ENCODE peak calls at places on chromosomes 4 and X, in five cellular contexts. F is CD4-positive, CD25-positive, alpha-beta regulatory T cell; B is brain microvascular endothelial cell; Y is stomach; J is K562. N is an unnamed sample. For H3K36me3, the result is how much of the 10 kb centered on the place peaks cover.

GRCh38 chrX:118614150-118614549 is 113.3 kb upstream of the IL13RA1 start:
- DNase-seq in F (no peak), B (no peak), Y (no peak), J (no peak), N (no peak)

GRCh38 chr4:120853101-120853940 is 69.2 kb downstream of the PRDM5 start:
- DNase-seq in F (no peak), B (no peak), Y (no peak), J (no peak), N (no peak)

GRCh38 chrX:139058831-139059495 is 347.4 kb upstream of the FGF13 start:
- DNase-seq in F (no peak), B (no peak), Y (no peak), J (no peak), N (no peak)

GRCh38 chr4:3340703-3341088 is 47.9 kb downstream of the RGS12 start:
- DNase-seq in F (no peak), B (no peak), Y (peak), J (no peak), N (no peak)

GRCh38 chr4:144645102-144645469 is 870 bp upstream of the HHIP start:
- DNase-seq in F (no peak), B (no peak), Y (no peak), J (no peak), N (no peak)

GRCh38 chrX:20968996-20969395 is 405.2 kb upstream of the CNKSR2 start:
- DNase-seq in F (no peak), B (no peak), Y (no peak), J (no peak), N (no peak)

GRCh38 chrX:72018277-72019112 is 107.8 kb downstream of the NHSL2 start:
- DNase-seq in F (peak), B (peak), Y (peak), J (peak), N (no peak)

GRCh38 chrX:70755850-70756249 is 152.7 kb downstream of the TEX11 start:
- DNase-seq in F (peak), B (no peak), Y (no peak), J (peak), N (peak)

GRCh38 chrX:30821116-30821515 is 67.9 kb downstream of the TAB3 start:
- DNase-seq in F (no peak), B (no peak), Y (no peak), J (no peak), N (no peak)

DNA sequence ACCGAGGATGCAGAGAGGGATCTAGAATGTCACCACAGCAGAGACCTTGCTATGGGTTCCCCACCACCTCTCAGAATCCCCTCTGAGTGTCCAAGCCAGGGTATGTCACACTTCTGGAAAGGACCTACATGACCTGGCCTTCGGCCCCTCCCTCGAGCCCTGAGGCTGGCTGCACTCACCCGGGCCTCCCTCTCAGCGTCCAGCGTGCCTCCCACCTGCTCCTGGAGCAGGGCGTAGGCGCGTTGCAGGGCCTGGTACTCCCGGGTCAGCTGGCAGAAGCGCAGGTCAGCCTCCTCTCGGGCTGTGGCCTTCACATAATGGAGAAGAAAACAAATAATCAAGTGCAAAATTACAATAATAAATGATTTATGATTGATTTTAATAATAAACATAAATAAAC is 43.9 kb upstream of the C4orf50 start:
- DNase-seq in F (no peak), B (no peak), Y (no peak), J (no peak), N (no peak)
- H3K36me3 ChIP-seq in F (half or more), B (under half), Y (under half), J (under half), N (under half)

GRCh38 chrX:134423606-134424005 is 36.4 kb upstream of the HPRT1 start:
- DNase-seq in F (no peak), B (no peak), Y (no peak), J (peak), N (no peak)

GRCh38 chrX:134419784-134420183 is 40.2 kb upstream of the HPRT1 start:
- DNase-seq in F (no peak), B (no peak), Y (no peak), J (no peak), N (no peak)

GRCh38 chrX:134416106-134416505 is 43.9 kb upstream of the HPRT1 start:
- DNase-seq in F (no peak), B (no peak), Y (no peak), J (no peak), N (no peak)

GRCh38 chrX:134418317-134419113 is 41.5 kb upstream of the HPRT1 start:
- DNase-seq in F (no peak), B (no peak), Y (no peak), J (no peak), N (no peak)
- H3K36me3 ChIP-seq in F (under half), B (under half), Y (under half), J (half or more), N (under half)

GRCh38 chrX:47184486-47184885 is 9.1 kb upstream of the UBA1 start:
- DNase-seq in F (no peak), B (no peak), Y (no peak), J (no peak), N (no peak)
- H3K36me3 ChIP-seq in F (under half), B (under half), Y (half or more), J (half or more), N (under half)

GRCh38 chr4:110164856-110165255 is 33.6 kb downstream of the ELOVL6 start:
- DNase-seq in F (no peak), B (no peak), Y (no peak), J (no peak), N (no peak)
- H3K36me3 ChIP-seq in F (under half), B (under half), Y (under half), J (half or more), N (under half)

DNA sequence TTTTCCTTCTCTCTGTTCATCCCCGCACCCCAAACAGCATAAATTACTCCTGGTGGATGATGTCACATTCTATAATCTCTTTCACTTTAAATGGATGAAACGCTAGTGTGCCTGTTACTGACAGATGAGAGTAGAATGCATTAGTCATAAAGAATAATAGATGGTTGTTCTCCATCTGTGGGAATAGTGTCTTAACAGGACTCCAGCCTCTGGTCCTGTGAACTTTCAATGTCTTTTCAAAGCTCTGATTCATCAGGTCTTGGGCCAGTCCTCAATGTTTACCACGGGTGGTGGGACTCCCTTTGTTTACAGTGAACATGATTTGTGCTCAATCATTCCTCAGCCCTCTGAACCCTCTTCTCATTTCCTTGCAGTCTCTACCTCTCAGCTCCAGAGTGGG is 182.6 kb downstream of the GABRB1 start:
- DNase-seq in F (no peak), B (peak), Y (no peak), J (no peak), N (no peak)
- H3K36me3 ChIP-seq in F (under half), B (under half), Y (under half), J (under half), N (under half)

GRCh38 chr4:39205476-39205875 is 23.1 kb downstream of the WDR19 start:
- DNase-seq in F (no peak), B (no peak), Y (no peak), J (no peak), N (no peak)

GRCh38 chr4:39204543-39204942 is 22.2 kb downstream of the WDR19 start:
- DNase-seq in F (no peak), B (no peak), Y (no peak), J (no peak), N (no peak)

GRCh38 chr4:39201963-39202362 is 19.6 kb downstream of the WDR19 start:
- DNase-seq in F (no peak), B (no peak), Y (no peak), J (no peak), N (no peak)

DNA sequence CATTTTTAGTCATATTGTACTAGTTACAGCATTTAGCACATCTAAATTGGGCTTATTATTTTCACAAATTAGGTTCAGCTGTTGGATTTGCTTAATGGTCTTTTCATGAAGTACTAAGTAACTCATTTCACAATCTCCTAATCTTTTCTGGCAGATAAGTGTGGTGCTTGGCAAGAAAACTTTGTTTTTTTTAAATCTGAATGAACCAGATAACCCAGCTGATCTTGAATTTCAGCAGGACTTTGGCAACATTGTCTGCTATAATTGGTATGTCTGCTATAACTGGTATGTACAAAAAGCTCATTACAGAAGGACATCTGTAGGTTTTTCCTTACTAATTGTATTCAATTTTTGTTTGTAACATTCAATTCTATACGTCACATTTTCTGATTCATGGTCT is 22.7 kb downstream of the WDR19 start:
- DNase-seq in F (no peak), B (no peak), Y (no peak), J (no peak), N (no peak)
- H3K36me3 ChIP-seq in F (under half), B (under half), Y (half or more), J (under half), N (under half)

GRCh38 chr4:66613591-66613990 is 931.7 kb downstream of the CENPC start:
- DNase-seq in F (no peak), B (no peak), Y (no peak), J (no peak), N (no peak)
- H3K36me3 ChIP-seq in F (under half), B (under half), Y (under half), J (under half), N (under half)

GRCh38 chr4:52914051-52914605 is 52.0 kb downstream of the RASL11B start:
- DNase-seq in F (no peak), B (peak), Y (no peak), J (no peak), N (no peak)
- H3K36me3 ChIP-seq in F (under half), B (under half), Y (under half), J (under half), N (under half)

DNA sequence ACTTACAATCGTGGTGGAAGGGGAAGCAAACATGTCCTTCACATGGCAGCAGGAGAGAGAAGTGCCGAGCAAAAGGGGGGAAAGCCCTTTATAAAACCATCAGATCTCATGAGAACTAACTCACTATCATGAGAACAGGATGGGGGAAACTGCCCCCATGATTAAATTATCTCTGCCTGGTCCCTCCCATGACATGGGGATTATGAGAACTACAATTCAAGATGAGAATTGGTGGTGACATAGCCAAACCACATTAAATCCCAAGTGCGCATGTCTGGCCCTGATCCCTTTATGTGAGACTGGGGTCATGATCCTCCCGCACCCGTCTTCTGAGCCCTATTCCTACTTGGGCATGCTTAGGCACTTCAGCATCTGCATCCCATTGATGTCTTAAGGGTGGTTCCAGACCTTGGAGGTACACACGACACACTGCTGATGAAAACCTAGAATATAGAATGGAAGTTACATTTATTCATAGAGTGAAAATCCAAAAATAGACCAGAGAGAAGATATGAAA is 116.0 kb downstream of the PTTG2 start:
- DNase-seq in F (no peak), B (no peak), Y (no peak), J (no peak), N (no peak)
- H3K36me3 ChIP-seq in F (under half), B (under half), Y (under half), J (under half), N (under half)

DNA sequence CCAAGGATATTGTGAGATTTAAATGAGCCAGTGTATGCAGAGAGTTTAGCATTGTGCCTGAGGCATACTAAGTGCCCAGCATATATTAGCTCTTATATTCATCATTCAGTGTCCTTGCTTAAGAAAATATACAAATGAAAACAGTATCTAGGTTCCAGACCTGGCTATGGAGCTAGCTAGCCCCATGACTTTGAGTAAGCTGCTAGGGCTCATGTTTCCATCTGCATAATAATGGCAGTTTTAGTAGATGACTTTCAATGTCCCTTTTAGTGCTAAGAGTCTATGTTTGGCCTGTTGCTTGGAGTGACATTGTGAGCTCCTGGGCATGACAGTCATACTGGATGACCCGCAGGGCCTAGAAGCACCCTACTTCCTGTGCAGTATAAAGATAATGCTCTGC is 435.3 kb downstream of the ZIC3 start:
- DNase-seq in F (no peak), B (no peak), Y (no peak), J (no peak), N (no peak)
- H3K36me3 ChIP-seq in F (under half), B (under half), Y (under half), J (under half), N (under half)